ENCODE peak calls at places on chromosomes 7 and 10, in nine cellular contexts. One of them, this sample, is unnamed. For H3K36me3, the result is how much of the 10 kb centered on the place peaks cover.

GRCh38 chr10:60433684-60434083 is 44.0 kb upstream of the ANK3 start:
- DNase-seq in mammary epithelial cell: no peak
- DNase-seq in adipocyte: peak
- DNase-seq in H7: no peak
- DNase-seq in neural progenitor cell: no peak
- DNase-seq in HAP-1: no peak
- DNase-seq in hepatocyte: no peak
- DNase-seq in neuronal stem cell: no peak
- DNase-seq in mucosa of descending colon: no peak
- DNase-seq in this sample: no peak

GRCh38 chr7:92061154-92061553 is 73.1 kb downstream of the CYP51A1 start:
- DNase-seq in mucosa of descending colon: no peak
- DNase-seq in hepatocyte: no peak
- DNase-seq in HAP-1: no peak
- DNase-seq in neural progenitor cell: no peak
- DNase-seq in adipocyte: no peak
- DNase-seq in mammary epithelial cell: peak
- DNase-seq in H7: no peak
- DNase-seq in neuronal stem cell: no peak
- DNase-seq in this sample: no peak

GRCh38 chr10:55091691-55092328 is 290.8 kb upstream of the PCDH15 start:
- DNase-seq in mucosa of descending colon: no peak
- DNase-seq in mammary epithelial cell: no peak
- DNase-seq in HAP-1: peak
- DNase-seq in neural progenitor cell: peak
- DNase-seq in H7: no peak
- DNase-seq in neuronal stem cell: no peak
- DNase-seq in adipocyte: peak
- DNase-seq in hepatocyte: peak
- DNase-seq in this sample: no peak

GRCh38 chr10:91247360-91248111 is 27.1 kb downstream of the PCGF5 start:
- DNase-seq in hepatocyte: peak
- DNase-seq in adipocyte: peak
- DNase-seq in neural progenitor cell: peak
- DNase-seq in mammary epithelial cell: no peak
- DNase-seq in neuronal stem cell: no peak
- DNase-seq in mucosa of descending colon: peak
- DNase-seq in H7: no peak
- DNase-seq in HAP-1: no peak
- DNase-seq in this sample: no peak

GRCh38 chr10:43122096-43122495 is 16.1 kb upstream of the CSGALNACT2 start:
- DNase-seq in H7: no peak
- DNase-seq in neural progenitor cell: no peak
- DNase-seq in mammary epithelial cell: no peak
- DNase-seq in hepatocyte: no peak
- DNase-seq in neuronal stem cell: no peak
- DNase-seq in mucosa of descending colon: peak
- DNase-seq in adipocyte: no peak
- DNase-seq in HAP-1: no peak
- DNase-seq in this sample: no peak

GRCh38 chr10:173741-174140 is 38.5 kb downstream of the ZMYND11 start:
- DNase-seq in mammary epithelial cell: no peak
- DNase-seq in HAP-1: no peak
- DNase-seq in hepatocyte: no peak
- DNase-seq in neuronal stem cell: no peak
- DNase-seq in H7: no peak
- DNase-seq in mucosa of descending colon: no peak
- DNase-seq in neural progenitor cell: no peak
- DNase-seq in adipocyte: no peak
- DNase-seq in this sample: no peak

GRCh38 chr7:155811560-155811894 is 736 bp downstream of the SHH start:
- DNase-seq in mucosa of descending colon: peak
- DNase-seq in H7: peak
- DNase-seq in mammary epithelial cell: no peak
- DNase-seq in HAP-1: no peak
- DNase-seq in neural progenitor cell: peak
- DNase-seq in adipocyte: no peak
- DNase-seq in neuronal stem cell: no peak
- DNase-seq in hepatocyte: peak
- DNase-seq in this sample: no peak

GRCh38 chr7:3415730-3416366 is 114.8 kb downstream of the SDK1 start:
- DNase-seq in neural progenitor cell: no peak
- DNase-seq in neuronal stem cell: no peak
- DNase-seq in hepatocyte: no peak
- DNase-seq in HAP-1: no peak
- DNase-seq in H7: no peak
- DNase-seq in mucosa of descending colon: no peak
- DNase-seq in adipocyte: no peak
- DNase-seq in mammary epithelial cell: peak
- DNase-seq in this sample: no peak

GRCh38 chr10:100485336-100485735 is 22.5 kb downstream of the WNT8B start:
- DNase-seq in H7: peak
- DNase-seq in mammary epithelial cell: no peak
- DNase-seq in hepatocyte: no peak
- DNase-seq in adipocyte: no peak
- DNase-seq in neuronal stem cell: no peak
- DNase-seq in neural progenitor cell: peak
- DNase-seq in HAP-1: no peak
- DNase-seq in mucosa of descending colon: no peak
- DNase-seq in this sample: no peak

GRCh38 chr10:14560274-14560673 is 214.4 kb downstream of the FAM107B start:
- DNase-seq in HAP-1: peak
- DNase-seq in hepatocyte: no peak
- DNase-seq in mammary epithelial cell: peak
- DNase-seq in neural progenitor cell: peak
- DNase-seq in H7: peak
- DNase-seq in neuronal stem cell: no peak
- DNase-seq in mucosa of descending colon: no peak
- DNase-seq in adipocyte: peak
- DNase-seq in this sample: no peak

GRCh38 chr10:118166951-118167350 is 120.2 kb upstream of the RAB11FIP2 start:
- DNase-seq in H7: no peak
- DNase-seq in neural progenitor cell: no peak
- DNase-seq in mammary epithelial cell: no peak
- DNase-seq in HAP-1: no peak
- DNase-seq in mucosa of descending colon: no peak
- DNase-seq in neuronal stem cell: no peak
- DNase-seq in hepatocyte: no peak
- DNase-seq in adipocyte: peak
- DNase-seq in this sample: no peak

GRCh38 chr7:20651960-20652544 is 36.6 kb downstream of the ABCB5 start:
- DNase-seq in mammary epithelial cell: no peak
- DNase-seq in adipocyte: peak
- DNase-seq in hepatocyte: peak
- DNase-seq in H7: no peak
- DNase-seq in neural progenitor cell: no peak
- DNase-seq in neuronal stem cell: no peak
- DNase-seq in HAP-1: no peak
- DNase-seq in mucosa of descending colon: no peak
- DNase-seq in this sample: peak

DNA sequence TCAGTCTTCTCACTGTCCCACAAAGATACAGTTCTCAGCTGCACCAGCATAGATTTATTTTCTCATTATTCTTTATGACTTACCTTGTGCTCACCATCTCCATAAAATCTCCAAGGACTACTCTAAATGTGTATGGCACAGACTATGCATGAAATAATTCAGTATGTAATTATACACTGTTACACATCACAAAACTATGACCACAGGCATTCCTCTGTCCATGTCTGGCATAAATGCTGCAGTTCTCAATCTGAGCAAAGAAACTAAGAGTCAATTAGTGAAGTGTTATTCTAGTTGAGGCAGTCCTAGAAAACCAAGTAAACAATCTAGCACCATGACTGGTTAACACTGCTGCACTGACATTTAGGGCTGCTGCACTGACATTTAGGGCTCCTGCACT is 2.7 kb downstream of the CYCS start:
- DNase-seq in adipocyte: peak
- DNase-seq in mucosa of descending colon: no peak
- DNase-seq in neural progenitor cell: no peak
- DNase-seq in HAP-1: no peak
- DNase-seq in neuronal stem cell: no peak
- DNase-seq in H7: no peak
- DNase-seq in mammary epithelial cell: no peak
- DNase-seq in hepatocyte: no peak
- DNase-seq in this sample: no peak
- H3K36me3 ChIP-seq in adipocyte: under half
- H3K36me3 ChIP-seq in mucosa of descending colon: under half
- H3K36me3 ChIP-seq in neural progenitor cell: under half
- H3K36me3 ChIP-seq in HAP-1: half or more
- H3K36me3 ChIP-seq in neuronal stem cell: under half
- H3K36me3 ChIP-seq in H7: under half
- H3K36me3 ChIP-seq in mammary epithelial cell: under half
- H3K36me3 ChIP-seq in hepatocyte: under half
- H3K36me3 ChIP-seq in this sample: half or more

GRCh38 chr7:194996-195829 is 2.8 kb downstream of the FAM20C start:
- DNase-seq in hepatocyte: no peak
- DNase-seq in H7: peak
- DNase-seq in neural progenitor cell: no peak
- DNase-seq in mucosa of descending colon: no peak
- DNase-seq in adipocyte: peak
- DNase-seq in mammary epithelial cell: no peak
- DNase-seq in HAP-1: peak
- DNase-seq in neuronal stem cell: no peak
- DNase-seq in this sample: no peak
- H3K36me3 ChIP-seq in hepatocyte: under half
- H3K36me3 ChIP-seq in H7: under half
- H3K36me3 ChIP-seq in neural progenitor cell: under half
- H3K36me3 ChIP-seq in mucosa of descending colon: under half
- H3K36me3 ChIP-seq in adipocyte: under half
- H3K36me3 ChIP-seq in mammary epithelial cell: under half
- H3K36me3 ChIP-seq in HAP-1: under half
- H3K36me3 ChIP-seq in neuronal stem cell: under half
- H3K36me3 ChIP-seq in this sample: under half

GRCh38 chr7:128115326-128115820 is 84.1 kb upstream of the LRRC4 start:
- DNase-seq in hepatocyte: no peak
- DNase-seq in mammary epithelial cell: peak
- DNase-seq in HAP-1: no peak
- DNase-seq in adipocyte: peak
- DNase-seq in neural progenitor cell: no peak
- DNase-seq in mucosa of descending colon: no peak
- DNase-seq in neuronal stem cell: no peak
- DNase-seq in H7: no peak
- DNase-seq in this sample: no peak

GRCh38 chr7:128114806-128115205 is 83.6 kb upstream of the LRRC4 start:
- DNase-seq in H7: no peak
- DNase-seq in neuronal stem cell: no peak
- DNase-seq in adipocyte: no peak
- DNase-seq in mucosa of descending colon: no peak
- DNase-seq in hepatocyte: no peak
- DNase-seq in HAP-1: no peak
- DNase-seq in mammary epithelial cell: no peak
- DNase-seq in neural progenitor cell: no peak
- DNase-seq in this sample: no peak

GRCh38 chr7:128115821-128116723 is 84.8 kb upstream of the LRRC4 start:
- DNase-seq in HAP-1: no peak
- DNase-seq in neural progenitor cell: no peak
- DNase-seq in mucosa of descending colon: no peak
- DNase-seq in H7: peak
- DNase-seq in hepatocyte: no peak
- DNase-seq in adipocyte: no peak
- DNase-seq in mammary epithelial cell: no peak
- DNase-seq in neuronal stem cell: no peak
- DNase-seq in this sample: no peak

GRCh38 chr7:128117691-128118090 is 86.5 kb upstream of the LRRC4 start:
- DNase-seq in HAP-1: no peak
- DNase-seq in mammary epithelial cell: no peak
- DNase-seq in mucosa of descending colon: no peak
- DNase-seq in neural progenitor cell: no peak
- DNase-seq in hepatocyte: no peak
- DNase-seq in neuronal stem cell: no peak
- DNase-seq in adipocyte: no peak
- DNase-seq in H7: no peak
- DNase-seq in this sample: no peak

GRCh38 chr7:128116740-128117139 is 85.5 kb upstream of the LRRC4 start:
- DNase-seq in neural progenitor cell: no peak
- DNase-seq in mammary epithelial cell: no peak
- DNase-seq in hepatocyte: no peak
- DNase-seq in adipocyte: no peak
- DNase-seq in mucosa of descending colon: no peak
- DNase-seq in neuronal stem cell: no peak
- DNase-seq in H7: no peak
- DNase-seq in HAP-1: no peak
- DNase-seq in this sample: no peak
- H3K36me3 ChIP-seq in neural progenitor cell: under half
- H3K36me3 ChIP-seq in mammary epithelial cell: under half
- H3K36me3 ChIP-seq in hepatocyte: under half
- H3K36me3 ChIP-seq in adipocyte: under half
- H3K36me3 ChIP-seq in mucosa of descending colon: under half
- H3K36me3 ChIP-seq in neuronal stem cell: under half
- H3K36me3 ChIP-seq in H7: under half
- H3K36me3 ChIP-seq in HAP-1: under half
- H3K36me3 ChIP-seq in this sample: under half

GRCh38 chr7:5702876-5703571 is 78.4 kb downstream of the RNF216 start:
- DNase-seq in HAP-1: no peak
- DNase-seq in adipocyte: no peak
- DNase-seq in mucosa of descending colon: no peak
- DNase-seq in mammary epithelial cell: peak
- DNase-seq in hepatocyte: no peak
- DNase-seq in neuronal stem cell: no peak
- DNase-seq in H7: no peak
- DNase-seq in neural progenitor cell: no peak
- DNase-seq in this sample: no peak

GRCh38 chr7:5703572-5704533 is 77.6 kb downstream of the RNF216 start:
- DNase-seq in adipocyte: no peak
- DNase-seq in neuronal stem cell: no peak
- DNase-seq in mucosa of descending colon: no peak
- DNase-seq in HAP-1: peak
- DNase-seq in H7: no peak
- DNase-seq in mammary epithelial cell: no peak
- DNase-seq in hepatocyte: no peak
- DNase-seq in neural progenitor cell: peak
- DNase-seq in this sample: no peak

GRCh38 chr7:5704534-5704922 is 76.9 kb downstream of the RNF216 start:
- DNase-seq in H7: peak
- DNase-seq in adipocyte: peak
- DNase-seq in neuronal stem cell: peak
- DNase-seq in neural progenitor cell: peak
- DNase-seq in mucosa of descending colon: peak
- DNase-seq in mammary epithelial cell: peak
- DNase-seq in HAP-1: peak
- DNase-seq in hepatocyte: peak
- DNase-seq in this sample: no peak

GRCh38 chr7:5708271-5708670 is 73.2 kb downstream of the RNF216 start:
- DNase-seq in adipocyte: no peak
- DNase-seq in mucosa of descending colon: no peak
- DNase-seq in neuronal stem cell: no peak
- DNase-seq in neural progenitor cell: no peak
- DNase-seq in H7: no peak
- DNase-seq in hepatocyte: no peak
- DNase-seq in mammary epithelial cell: no peak
- DNase-seq in HAP-1: no peak
- DNase-seq in this sample: no peak

DNA sequence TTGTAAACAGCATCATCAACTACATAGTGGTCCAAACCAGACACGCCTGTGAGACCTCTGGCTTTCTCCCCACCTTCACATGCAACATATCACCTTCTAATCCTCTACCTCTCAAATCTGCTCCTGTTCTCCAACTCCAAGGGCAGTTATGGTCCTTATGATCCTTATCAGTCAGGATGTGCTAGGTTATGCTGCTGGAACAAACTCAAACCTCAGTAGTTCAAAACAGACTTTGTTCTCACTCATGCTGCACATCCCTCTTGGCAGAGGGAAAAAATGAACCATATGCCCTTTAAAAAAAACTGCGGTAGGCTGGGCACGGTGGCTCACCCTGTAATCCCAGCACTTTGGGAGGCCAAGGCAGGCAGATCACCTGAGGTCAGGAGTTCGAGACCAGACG is 76.1 kb downstream of the RNF216 start:
- DNase-seq in neuronal stem cell: no peak
- DNase-seq in neural progenitor cell: no peak
- DNase-seq in HAP-1: no peak
- DNase-seq in mucosa of descending colon: no peak
- DNase-seq in mammary epithelial cell: no peak
- DNase-seq in adipocyte: no peak
- DNase-seq in H7: no peak
- DNase-seq in hepatocyte: no peak
- DNase-seq in this sample: no peak
- H3K36me3 ChIP-seq in neuronal stem cell: half or more
- H3K36me3 ChIP-seq in neural progenitor cell: under half
- H3K36me3 ChIP-seq in HAP-1: under half
- H3K36me3 ChIP-seq in mucosa of descending colon: under half
- H3K36me3 ChIP-seq in mammary epithelial cell: under half
- H3K36me3 ChIP-seq in adipocyte: half or more
- H3K36me3 ChIP-seq in H7: under half
- H3K36me3 ChIP-seq in hepatocyte: under half
- H3K36me3 ChIP-seq in this sample: half or more

This sample was measured in SK-N-MC.